ENCODE peak calls at places on chromosome 10, in eight cellular contexts. P is neuronal stem cell, O is H9, E is GM12878, Y is SK-N-SH, F is PC-3, W is HCT116, V is GM23248. U is an unnamed sample.

GRCh38 chr10:70772627-70773026 is 12.6 kb downstream of the TBATA start:
- DNase-seq in P (no peak), O (no peak), E (no peak), Y (peak), F (no peak), W (no peak), V (no peak), U (no peak)

GRCh38 chr10:72276421-72277339 is 3.0 kb downstream of the DDIT4 start:
- DNase-seq in P (no peak), O (no peak), E (no peak), Y (no peak), F (no peak), W (peak), V (peak), U (peak)

GRCh38 chr10:121926669-121927360 is 1.0 kb downstream of the ATE1 start:
- DNase-seq in P (peak), O (no peak), E (no peak), Y (no peak), F (peak), W (no peak), V (peak), U (no peak)

GRCh38 chr10:53140516-53140915 is 367.9 kb upstream of the MBL2 start:
- DNase-seq in P (no peak), O (no peak), E (no peak), Y (no peak), F (peak), W (no peak), V (peak), U (peak)

GRCh38 chr10:75743231-75743864 is 311.9 kb downstream of the LRMDA start:
- DNase-seq in P (no peak), O (no peak), E (no peak), Y (no peak), F (no peak), W (no peak), V (no peak), U (no peak)

GRCh38 chr10:110226555-110226925 is 19.1 kb downstream of the MXI1 start:
- DNase-seq in P (peak), O (peak), E (no peak), Y (peak), F (peak), W (peak), V (peak), U (peak)

GRCh38 chr10:28089467-28089866 is 90.6 kb upstream of the ODAD2 start:
- DNase-seq in P (no peak), O (no peak), E (no peak), Y (no peak), F (peak), W (peak), V (peak), U (peak)

GRCh38 chr10:50874723-50875122 is 10.7 kb downstream of the A1CF start:
- DNase-seq in P (no peak), O (no peak), E (no peak), Y (no peak), F (peak), W (no peak), V (no peak), U (peak)

GRCh38 chr10:43685744-43686143 is 37.1 kb upstream of the ZNF32 start:
- DNase-seq in P (no peak), O (no peak), E (no peak), Y (no peak), F (no peak), W (no peak), V (no peak), U (no peak)

GRCh38 chr10:46247808-46248569 is 38.8 kb upstream of the ANTXRL start:
- DNase-seq in P (no peak), O (peak), E (no peak), Y (peak), F (no peak), W (no peak), V (no peak), U (no peak)

GRCh38 chr10:628386-629045 is 61.0 kb downstream of the DIP2C start:
- DNase-seq in P (no peak), O (no peak), E (no peak), Y (peak), F (no peak), W (no peak), V (no peak), U (no peak)

GRCh38 chr10:11742009-11742778 is at the start of gene ECHDC3:
- DNase-seq in P (peak), O (peak), E (no peak), Y (peak), F (no peak), W (no peak), V (peak), U (peak)

GRCh38 chr10:77710759-77711682 is 73.4 kb upstream of the KCNMA1 start:
- DNase-seq in P (peak), O (peak), E (no peak), Y (peak), F (peak), W (peak), V (peak), U (peak)

GRCh38 chr10:130047336-130047735 is 63.3 kb downstream of the C10orf143 start:
- DNase-seq in P (no peak), O (no peak), E (no peak), Y (no peak), F (no peak), W (no peak), V (no peak), U (no peak)

GRCh38 chr10:14648042-14648765 is 126.5 kb downstream of the FAM107B start:
- DNase-seq in P (peak), O (peak), E (peak), Y (peak), F (no peak), W (no peak), V (peak), U (peak)

GRCh38 chr10:119341236-119342016 is 134.1 kb downstream of the GRK5 start:
- DNase-seq in P (no peak), O (no peak), E (no peak), Y (no peak), F (peak), W (no peak), V (peak), U (peak)

GRCh38 chr10:70212879-70213278 is 20.4 kb downstream of the PPA1 start:
- DNase-seq in P (no peak), O (no peak), E (no peak), Y (no peak), F (no peak), W (no peak), V (peak), U (no peak)

GRCh38 chr10:32073676-32074075 is 17.5 kb upstream of the KIF5B start:
- DNase-seq in P (no peak), O (no peak), E (no peak), Y (no peak), F (no peak), W (no peak), V (peak), U (no peak)

GRCh38 chr10:34933676-34934075 is 118.6 kb upstream of the PARD3 start:
- DNase-seq in P (no peak), O (peak), E (no peak), Y (no peak), F (no peak), W (no peak), V (no peak), U (no peak)

GRCh38 chr10:79089579-79090110 is 20.9 kb downstream of the ZMIZ1 start:
- DNase-seq in P (no peak), O (no peak), E (no peak), Y (no peak), F (no peak), W (no peak), V (no peak), U (no peak)

GRCh38 chr10:71080381-71081228 is 131.8 kb upstream of the UNC5B start:
- DNase-seq in P (no peak), O (peak), E (no peak), Y (no peak), F (no peak), W (no peak), V (no peak), U (no peak)

GRCh38 chr10:106355450-106355849 is 809.1 kb downstream of the SORCS1 start:
- DNase-seq in P (no peak), O (peak), E (no peak), Y (peak), F (peak), W (no peak), V (peak), U (no peak)

GRCh38 chr10:24579911-24580310 is 143.8 kb downstream of the ARHGAP21 start:
- DNase-seq in P (no peak), O (peak), E (no peak), Y (no peak), F (no peak), W (no peak), V (no peak), U (no peak)

GRCh38 chr10:59829601-59830000 is 76.3 kb upstream of the MRLN start:
- DNase-seq in P (no peak), O (no peak), E (peak), Y (no peak), F (no peak), W (no peak), V (no peak), U (no peak)

GRCh38 chr10:6274504-6274903 is 71.8 kb downstream of the PFKFB3 start:
- DNase-seq in P (no peak), O (no peak), E (no peak), Y (no peak), F (no peak), W (no peak), V (no peak), U (no peak)

GRCh38 chr10:6274040-6274439 is 71.3 kb downstream of the PFKFB3 start:
- DNase-seq in P (no peak), O (no peak), E (no peak), Y (no peak), F (no peak), W (no peak), V (peak), U (no peak)

GRCh38 chr10:6273351-6273750 is 70.6 kb downstream of the PFKFB3 start:
- DNase-seq in P (no peak), O (no peak), E (no peak), Y (no peak), F (no peak), W (no peak), V (no peak), U (no peak)

GRCh38 chr10:6272126-6272525 is 69.4 kb downstream of the PFKFB3 start:
- DNase-seq in P (no peak), O (no peak), E (no peak), Y (no peak), F (no peak), W (no peak), V (no peak), U (no peak)

GRCh38 chr10:6275022-6275997 is 72.6 kb downstream of the PFKFB3 start:
- DNase-seq in P (peak), O (peak), E (peak), Y (peak), F (peak), W (peak), V (peak), U (peak)
- H3K9ac ChIP-seq in P (peak), O (no peak), E (peak), Y (peak), F (peak), W (peak), V (peak), U (peak)

GRCh38 chr10:97179311-97179710 is 6.4 kb downstream of the SLIT1 start:
- DNase-seq in P (no peak), O (no peak), E (no peak), Y (no peak), F (no peak), W (no peak), V (no peak), U (no peak)
- H2AFZ ChIP-seq in P (no peak), O (no peak), E (no peak), Y (no peak), F (no peak), W (no peak), V (no peak), U (no peak)

GRCh38 chr10:6234371-6234770 is 31.6 kb downstream of the PFKFB3 start:
- DNase-seq in P (no peak), O (no peak), E (no peak), Y (no peak), F (no peak), W (no peak), V (no peak), U (no peak)

GRCh38 chr10:6239213-6239991 is 36.7 kb downstream of the PFKFB3 start:
- DNase-seq in P (no peak), O (no peak), E (peak), Y (peak), F (peak), W (peak), V (peak), U (peak)

GRCh38 chr10:6233725-6234277 is 31.1 kb downstream of the PFKFB3 start:
- DNase-seq in P (no peak), O (no peak), E (no peak), Y (no peak), F (no peak), W (no peak), V (no peak), U (no peak)

GRCh38 chr10:6237189-6237496 is 34.4 kb downstream of the PFKFB3 start:
- DNase-seq in P (no peak), O (no peak), E (no peak), Y (no peak), F (no peak), W (no peak), V (no peak), U (no peak)

DNA sequence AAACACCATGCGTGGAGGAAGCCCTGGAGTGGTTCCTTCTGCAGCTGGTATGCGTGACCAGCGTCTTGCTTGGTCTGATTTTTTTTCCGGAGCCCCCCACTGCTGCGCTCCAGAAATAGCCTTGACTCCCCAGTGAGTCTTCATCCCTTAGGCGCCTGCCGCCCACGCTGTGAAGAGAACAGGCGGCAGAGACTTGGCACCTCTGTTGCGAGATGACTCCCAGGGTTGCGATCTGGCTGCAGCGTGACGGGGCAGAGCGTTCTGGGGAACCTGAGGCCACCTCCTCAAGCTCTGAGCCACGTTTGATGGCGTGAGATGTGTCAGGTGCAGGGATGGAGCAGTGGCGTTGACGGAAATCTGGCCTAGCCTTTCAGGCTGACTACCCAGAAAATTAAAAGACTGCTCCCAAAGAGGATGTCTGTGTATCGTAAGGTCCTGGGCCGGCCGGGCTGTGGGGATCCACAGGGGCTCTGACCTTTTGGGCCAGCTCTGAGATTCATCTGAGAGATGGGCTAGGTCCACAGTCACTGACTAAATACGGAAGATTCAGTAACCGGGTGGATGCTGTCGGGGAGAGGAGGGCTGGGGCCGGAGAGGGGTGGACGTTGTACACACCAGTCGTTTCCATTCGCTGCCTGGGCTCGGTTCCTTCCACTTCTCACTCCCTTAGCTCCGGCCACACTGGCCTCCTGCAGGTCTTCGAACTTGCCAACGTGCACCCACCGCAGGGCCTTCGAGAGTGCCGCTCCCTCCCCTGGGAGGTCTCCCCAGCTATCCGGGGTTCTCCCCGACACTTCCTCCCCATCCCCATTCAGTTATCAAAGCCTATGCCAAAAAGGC is 33.8 kb downstream of the PFKFB3 start:
- DNase-seq in P (no peak), O (no peak), E (no peak), Y (no peak), F (no peak), W (no peak), V (no peak), U (no peak)
- H3K9ac ChIP-seq in P (peak), O (no peak), E (no peak), Y (no peak), F (no peak), W (no peak), V (no peak), U (no peak)

GRCh38 chr10:92690211-92691041 is 671 bp downstream of the HHEX start:
- DNase-seq in P (peak), O (peak), E (no peak), Y (peak), F (peak), W (peak), V (peak), U (peak)
- H2AFZ ChIP-seq in P (peak), O (no peak), E (peak), Y (peak), F (peak), W (no peak), V (peak), U (peak)

DNA sequence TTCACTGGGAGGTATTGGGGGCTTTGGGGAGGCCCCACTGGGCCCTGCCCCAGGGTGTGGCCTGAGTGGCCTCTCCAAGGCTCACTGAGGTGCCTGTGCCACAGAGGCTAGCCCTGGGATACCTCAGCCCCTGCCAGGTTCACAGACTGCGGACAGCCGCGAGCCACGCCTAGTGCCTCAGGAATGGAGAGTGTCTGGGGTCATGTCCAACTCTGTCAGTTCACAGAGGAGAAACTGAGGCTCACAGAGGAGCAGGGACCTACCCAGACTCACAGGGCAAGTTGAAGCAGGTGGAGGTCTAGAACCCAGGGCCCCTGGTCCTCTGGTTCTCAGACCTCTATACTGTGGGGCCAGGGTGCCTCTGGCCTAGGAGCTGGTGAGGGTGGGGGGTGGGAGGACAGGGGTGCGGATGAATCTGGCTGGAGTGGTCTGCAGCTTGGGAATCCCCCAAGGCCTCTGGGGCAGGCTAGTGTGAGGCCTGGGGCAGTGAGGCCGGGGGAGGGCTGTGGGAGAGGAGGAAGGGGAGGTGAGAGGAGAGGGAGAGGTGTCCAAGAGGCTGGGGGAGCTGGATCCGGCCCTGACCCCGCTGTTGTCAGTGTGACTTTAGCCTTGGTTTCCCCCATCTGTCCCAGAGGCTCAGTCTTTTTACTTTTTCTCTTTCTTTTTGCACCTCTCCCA is 20.0 kb downstream of the NEURL1 start:
- DNase-seq in P (no peak), O (peak), E (no peak), Y (peak), F (no peak), W (no peak), V (no peak), U (no peak)
- H3K9ac ChIP-seq in P (no peak), O (no peak), E (no peak), Y (no peak), F (no peak), W (no peak), V (no peak), U (no peak)

GRCh38 chr10:29127037-29127436 is 161.8 kb upstream of the LYZL1 start:
- DNase-seq in P (no peak), O (no peak), E (no peak), Y (no peak), F (no peak), W (no peak), V (no peak), U (no peak)
- H2AFZ ChIP-seq in P (no peak), O (no peak), E (no peak), Y (no peak), F (no peak), W (no peak), V (no peak), U (no peak)

GRCh38 chr10:132306341-132306685 is 1.4 kb downstream of the STK32C start:
- DNase-seq in P (no peak), O (no peak), E (no peak), Y (no peak), F (no peak), W (no peak), V (no peak), U (no peak)
- H3K9ac ChIP-seq in P (no peak), O (no peak), E (no peak), Y (no peak), F (no peak), W (no peak), V (no peak), U (no peak)

DNA sequence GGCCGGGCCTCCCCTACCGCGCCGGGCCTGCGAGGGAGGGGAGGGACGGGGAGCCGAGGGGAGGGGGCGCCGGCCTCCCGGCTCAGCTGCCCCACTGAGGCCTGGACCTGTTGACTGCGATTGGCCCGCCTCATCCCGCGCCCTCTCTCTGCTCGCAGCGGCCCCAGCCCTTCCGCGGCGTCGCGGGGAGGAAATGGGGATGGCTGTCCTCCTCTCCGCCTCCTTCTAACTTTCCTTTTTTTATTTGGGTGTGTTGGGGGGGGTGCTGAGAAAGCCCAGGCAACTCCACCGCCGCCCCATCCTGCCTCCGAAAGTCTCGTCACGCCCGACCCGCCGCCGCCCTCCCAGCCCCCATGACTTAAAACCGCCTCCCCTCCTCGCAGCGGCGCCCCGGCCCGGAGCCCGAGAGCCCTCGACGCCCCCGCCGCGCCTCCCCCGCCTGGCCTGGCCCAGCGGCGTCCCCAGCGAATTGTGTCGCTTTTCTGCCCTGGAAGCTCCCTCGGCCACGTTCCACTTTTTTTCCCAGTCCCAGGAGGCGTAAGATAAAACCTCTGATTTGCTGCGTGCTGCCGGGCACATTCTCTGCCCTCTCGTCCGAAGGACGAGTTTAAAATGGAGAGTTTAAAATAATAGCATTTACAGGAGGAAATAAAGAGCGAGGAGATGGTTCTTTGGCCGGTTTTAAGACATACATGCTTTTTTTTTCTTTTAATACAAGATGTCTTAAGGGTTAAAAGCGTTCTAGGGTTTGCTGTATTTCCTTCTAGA is 886 bp upstream of the SKIDA1 start:
- DNase-seq in P (no peak), O (peak), E (no peak), Y (peak), F (peak), W (no peak), V (peak), U (peak)
- H2AFZ ChIP-seq in P (no peak), O (no peak), E (peak), Y (no peak), F (peak), W (no peak), V (peak), U (peak)

DNA sequence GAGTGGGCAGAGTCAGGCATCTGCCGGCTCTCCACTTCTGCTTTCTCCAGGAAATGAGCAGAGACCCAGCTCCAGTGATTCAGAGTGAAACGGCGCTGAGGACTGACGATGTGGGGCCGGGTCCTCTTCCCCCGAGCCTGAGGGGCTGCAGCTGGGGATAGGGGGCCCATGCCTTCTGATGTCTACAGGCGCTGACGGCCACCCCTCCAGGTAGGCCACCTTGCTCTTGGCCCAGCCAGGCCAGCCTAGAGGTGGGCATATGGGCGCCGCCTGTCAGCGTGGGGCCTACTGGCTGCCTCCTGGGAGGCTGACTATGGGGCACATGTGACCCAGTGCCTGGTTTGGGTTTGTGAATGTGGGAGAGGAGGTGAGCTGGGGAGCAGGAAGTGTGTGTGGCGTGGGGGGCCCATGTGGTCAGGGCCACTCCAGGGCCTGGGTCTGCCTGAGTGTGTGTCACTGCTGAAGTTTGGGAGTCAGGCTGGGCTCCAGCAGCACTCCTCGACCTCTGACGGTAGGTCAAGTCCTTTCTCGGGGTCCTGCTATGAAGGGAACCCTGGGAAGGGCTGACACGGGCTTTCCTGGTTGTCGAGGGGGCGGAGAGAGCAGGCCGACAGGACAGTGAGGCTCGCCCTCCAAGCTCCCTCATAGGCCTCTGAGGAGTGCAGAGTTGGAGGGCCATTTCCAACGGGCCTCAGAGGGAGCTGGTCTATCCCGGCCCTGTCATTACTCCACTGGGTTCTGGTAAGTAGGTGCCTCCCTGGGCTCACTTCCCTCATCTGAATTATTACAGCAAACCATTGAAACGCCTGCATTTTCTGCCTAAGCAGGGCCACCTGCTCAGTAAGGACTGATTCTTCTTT is at the start of gene WDFY4:
- DNase-seq in P (no peak), O (no peak), E (no peak), Y (no peak), F (no peak), W (no peak), V (no peak), U (no peak)
- H3K9ac ChIP-seq in P (peak), O (no peak), E (peak), Y (no peak), F (no peak), W (no peak), V (no peak), U (no peak)